ENCODE peak calls at places on chromosome 9, in nine cellular contexts. C is Peyer's patch, O is GM20000, N is upper lobe of right lung, J is lower lobe of right lung, P is left ventricle myocardium inferior, Q is cardiac fibroblast, X is PC-3, S is H1. Y is an unnamed sample.

GRCh38 chr9:78023003-78023741 is 8.4 kb downstream of the GNAQ start:
- DNase-seq in X (no peak), N (no peak), C (no peak), P (no peak), J (no peak), Q (peak; percentile 92), O (no peak), S (no peak), Y (no peak)

GRCh38 chr9:34992376-34992951 is 2.9 kb downstream of the DNAJB5 start:
- DNase-seq in C (no peak), P (peak; percentile 62), Q (peak; percentile 93), S (no peak), N (no peak), J (no peak), X (peak; percentile 80), O (no peak), Y (no peak)

GRCh38 chr9:13535141-13535540 is 255.6 kb upstream of the MPDZ start:
- DNase-seq in N (no peak), J (no peak), Q (no peak), C (no peak), X (no peak), O (no peak), P (no peak), S (no peak), Y (no peak)

GRCh38 chr9:90505695-90506094 is 136.9 kb downstream of the DIRAS2 start:
- DNase-seq in O (no peak), J (no peak), N (no peak), P (no peak), Q (no peak), S (no peak), X (no peak), C (no peak), Y (no peak)

GRCh38 chr9:93038918-93039317 is 19.6 kb upstream of the SUSD3 start:
- DNase-seq in S (no peak), J (no peak), X (no peak), P (no peak), C (no peak), O (no peak), Q (no peak), N (no peak), Y (no peak)

GRCh38 chr9:31153250-31153840 is 1231.1 kb upstream of the ACO1 start:
- DNase-seq in N (no peak), S (no peak), J (no peak), X (no peak), O (no peak), Q (no peak), P (no peak), C (no peak), Y (no peak)

GRCh38 chr9:114004221-114004716 is 73.8 kb downstream of the AMBP start:
- DNase-seq in P (peak; percentile 54), S (peak; percentile 29), O (no peak), C (peak; percentile 46), N (peak; percentile 63), J (no peak), X (no peak), Q (no peak), Y (peak; percentile 77)

GRCh38 chr9:92715488-92716231 is 45.7 kb upstream of the IPPK start:
- DNase-seq in S (peak; percentile 30), N (no peak), J (no peak), X (no peak), C (no peak), Q (no peak), O (peak; percentile 5), P (peak; percentile 66), Y (peak; percentile 74)

GRCh38 chr9:123314617-123315016 is 41.4 kb upstream of the CRB2 start:
- DNase-seq in J (no peak), C (no peak), Q (no peak), S (no peak), N (no peak), P (no peak), X (no peak), O (no peak), Y (no peak)

GRCh38 chr9:113499876-113500497 is 36.5 kb downstream of the RGS3 start:
- DNase-seq in Q (no peak), C (no peak), S (no peak), J (no peak), P (no peak), O (no peak), X (no peak), N (no peak), Y (no peak)

GRCh38 chr9:123349691-123350480 is 6.1 kb upstream of the CRB2 start:
- DNase-seq in P (no peak), N (no peak), C (no peak), O (peak; percentile 88), Q (peak; percentile 62), S (peak; percentile 91), X (peak; percentile 69), J (no peak), Y (no peak)

GRCh38 chr9:128743421-128743820 is 19.5 kb upstream of the ZDHHC12 start:
- DNase-seq in J (no peak), P (no peak), C (no peak), N (no peak), Q (no peak), S (no peak), O (no peak), X (no peak), Y (no peak)

GRCh38 chr9:138048184-138048583 is 170.6 kb downstream of the CACNA1B start:
- DNase-seq in X (no peak), N (peak; percentile 27), O (no peak), J (no peak), Q (no peak), S (no peak), P (no peak), C (no peak), Y (peak; percentile 66)

GRCh38 chr9:137721899-137722298 is 103.1 kb downstream of the EHMT1 start:
- DNase-seq in C (no peak), O (no peak), P (no peak), S (no peak), X (no peak), Q (no peak), N (no peak), J (no peak), Y (no peak)

GRCh38 chr9:16640649-16641048 is 229.8 kb downstream of the BNC2 start:
- DNase-seq in X (peak; percentile 6), J (no peak), C (no peak), S (no peak), N (no peak), Q (peak; percentile 30), P (no peak), O (no peak), Y (no peak)

GRCh38 chr9:33785914-33786313 is 9.4 kb upstream of the PRSS3 start:
- DNase-seq in J (no peak), N (no peak), P (no peak), X (no peak), O (no peak), C (no peak), Q (peak; percentile 57), S (no peak), Y (no peak)
- TF ChIP-seq CTCF in J (no peak), N (no peak), P (no peak), X (peak; percentile 25), O (no peak), C (no peak), Q (peak; percentile 55), S (peak; percentile 23), Y (peak; percentile 16)

DNA sequence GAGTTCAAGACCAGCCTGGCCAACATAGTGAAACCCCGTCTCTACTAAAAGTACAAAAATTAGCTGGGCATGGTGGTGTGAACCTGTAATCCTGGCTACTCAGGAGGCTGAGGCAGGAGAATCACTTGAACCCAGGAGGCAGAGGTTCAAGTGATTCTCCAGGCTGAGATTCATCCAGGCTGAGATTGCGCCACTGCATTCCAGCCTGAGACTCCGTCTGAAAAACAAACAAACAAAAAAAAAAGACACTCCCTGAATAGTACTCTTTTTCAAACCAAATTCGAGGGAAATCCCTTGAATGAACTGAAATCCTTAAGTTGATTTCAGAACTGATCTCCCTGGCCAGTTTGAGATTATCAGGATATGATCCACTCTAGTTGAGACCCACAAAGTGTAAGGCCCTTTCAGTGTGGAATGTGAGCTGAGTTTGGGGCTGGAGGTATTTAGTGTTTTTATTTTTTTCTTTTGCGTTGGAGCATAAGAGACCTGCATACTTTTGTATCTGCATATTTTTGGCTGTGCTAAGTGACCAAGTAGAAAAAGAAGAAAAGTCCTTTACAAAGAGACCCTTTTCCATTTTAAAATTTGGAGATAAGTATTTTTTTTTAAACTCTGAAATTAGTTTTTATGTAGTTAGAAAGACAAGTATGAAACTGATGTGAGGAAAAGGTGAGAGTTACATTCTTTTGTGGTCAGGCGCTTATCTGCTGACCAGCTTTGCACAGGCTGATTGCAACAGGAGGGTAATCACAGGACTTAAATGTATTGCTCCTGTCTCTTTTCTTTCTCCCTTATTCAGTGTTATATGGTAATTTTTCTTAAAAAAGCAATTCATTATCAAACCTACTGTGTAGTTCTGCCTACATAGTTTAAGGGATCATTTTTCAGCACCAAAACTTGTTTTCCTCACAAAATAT is 42.9 kb downstream of the TMEFF1 start:
- DNase-seq in P (no peak), J (no peak), Q (peak; percentile 50), O (no peak), X (no peak), N (no peak), C (no peak), S (no peak), Y (no peak)
- TF ChIP-seq CTCF in P (no peak), J (no peak), Q (no peak), O (no peak), X (no peak), N (no peak), C (no peak), S (no peak), Y (no peak)

DNA sequence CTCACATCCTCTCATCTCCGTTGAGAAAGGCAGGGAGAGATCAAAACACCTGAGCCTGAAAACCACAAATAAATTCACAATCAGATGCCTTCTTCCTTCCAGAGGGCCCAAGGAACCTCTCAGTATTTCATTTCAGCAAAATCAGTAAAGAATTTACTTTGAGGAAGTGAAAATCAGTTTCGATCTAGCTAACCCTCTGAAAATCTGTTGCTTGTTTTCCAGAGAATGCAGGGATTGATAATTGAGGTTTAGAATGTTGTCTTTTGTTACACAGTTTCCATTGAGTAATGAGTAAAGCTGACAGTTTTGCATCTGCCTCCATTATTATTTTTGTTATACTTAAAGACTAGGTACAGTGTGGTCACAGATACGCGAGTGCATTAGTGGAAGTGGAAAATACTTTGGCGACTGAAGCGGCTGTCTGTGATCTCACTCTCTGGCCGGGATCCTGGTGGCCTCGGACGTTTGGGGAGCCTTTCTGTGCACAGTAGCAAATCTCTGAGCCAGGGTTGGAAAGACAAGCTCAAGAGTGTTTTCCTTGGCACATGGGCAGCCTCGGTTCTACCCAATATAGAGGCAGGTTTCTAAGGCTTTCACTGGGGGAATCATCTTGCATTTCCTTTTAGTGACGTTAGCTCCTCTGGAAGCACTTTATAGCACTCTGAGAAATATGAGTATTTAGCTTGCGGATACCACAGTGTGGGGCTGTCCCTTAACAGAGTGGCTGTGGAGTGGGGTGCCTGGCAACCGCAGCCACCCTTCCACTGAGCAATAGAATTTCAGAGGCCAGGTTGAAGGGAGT is 32.2 kb upstream of the ANGPTL2 start:
- DNase-seq in O (peak; percentile 41), P (peak; percentile 80), J (peak; percentile 75), Q (peak; percentile 82), X (no peak), S (peak; percentile 33), C (peak; percentile 40), N (peak; percentile 77), Y (peak; percentile 70)
- TF ChIP-seq CTCF in O (no peak), P (no peak), J (no peak), Q (no peak), X (no peak), S (no peak), C (no peak), N (no peak), Y (no peak)

GRCh38 chr9:108272350-108272899 is 583.4 kb downstream of the ACTL7B start:
- DNase-seq in J (peak; percentile 53), O (peak; percentile 34), S (peak; percentile 55), X (peak; percentile 54), C (peak; percentile 59), N (peak; percentile 66), Q (peak; percentile 69), P (peak; percentile 40), Y (no peak)
- TF ChIP-seq CTCF in J (peak; percentile 59), O (peak; percentile 27), S (peak; percentile 37), X (peak; percentile 65), C (peak; percentile 64), N (peak; percentile 64), Q (peak; percentile 70), P (peak; percentile 75), Y (peak; percentile 73)

Y was measured in osteocyte.